ENCODE peak calls at places on chromosomes 4 and X, in eight cellular contexts. One of them, this sample, is unnamed. For H3K27me3, the result is how much of the 10 kb centered on the place peaks cover.

GRCh38 chrX:152573866-152574265 is 63.8 kb upstream of the GABRQ start:
- DNase-seq in GM23248: no peak
- DNase-seq in aorta: no peak
- DNase-seq in lung: no peak
- DNase-seq in heart left ventricle: no peak
- DNase-seq in IMR-90: no peak
- DNase-seq in brain microvascular endothelial cell: no peak
- DNase-seq in sigmoid colon: no peak
- DNase-seq in this sample: no peak

GRCh38 chrX:15334561-15334960 is 762 bp downstream of the PIGA start:
- DNase-seq in GM23248: peak
- DNase-seq in aorta: no peak
- DNase-seq in lung: no peak
- DNase-seq in heart left ventricle: no peak
- DNase-seq in IMR-90: peak
- DNase-seq in brain microvascular endothelial cell: peak
- DNase-seq in sigmoid colon: no peak
- DNase-seq in this sample: peak

GRCh38 chr4:76732246-76732645 is 165.7 kb downstream of the SOWAHB start:
- DNase-seq in GM23248: no peak
- DNase-seq in aorta: no peak
- DNase-seq in lung: no peak
- DNase-seq in heart left ventricle: no peak
- DNase-seq in IMR-90: no peak
- DNase-seq in brain microvascular endothelial cell: no peak
- DNase-seq in sigmoid colon: no peak
- DNase-seq in this sample: no peak

GRCh38 chrX:129655547-129656248 is 942 bp upstream of the APLN start:
- DNase-seq in GM23248: no peak
- DNase-seq in aorta: no peak
- DNase-seq in lung: no peak
- DNase-seq in heart left ventricle: no peak
- DNase-seq in IMR-90: no peak
- DNase-seq in brain microvascular endothelial cell: no peak
- DNase-seq in sigmoid colon: no peak
- DNase-seq in this sample: peak

GRCh38 chr4:156481845-156482244 is 489.8 kb downstream of the PDGFC start:
- DNase-seq in GM23248: no peak
- DNase-seq in aorta: no peak
- DNase-seq in lung: no peak
- DNase-seq in heart left ventricle: no peak
- DNase-seq in IMR-90: no peak
- DNase-seq in brain microvascular endothelial cell: no peak
- DNase-seq in sigmoid colon: no peak
- DNase-seq in this sample: no peak

GRCh38 chrX:38868941-38869378 is 67.7 kb downstream of the MID1IP1 start:
- DNase-seq in GM23248: peak
- DNase-seq in aorta: no peak
- DNase-seq in lung: no peak
- DNase-seq in heart left ventricle: peak
- DNase-seq in IMR-90: peak
- DNase-seq in brain microvascular endothelial cell: peak
- DNase-seq in sigmoid colon: no peak
- DNase-seq in this sample: no peak

GRCh38 chrX:82998163-82998562 is 509.9 kb upstream of the POU3F4 start:
- DNase-seq in GM23248: no peak
- DNase-seq in aorta: no peak
- DNase-seq in lung: no peak
- DNase-seq in heart left ventricle: no peak
- DNase-seq in IMR-90: no peak
- DNase-seq in brain microvascular endothelial cell: no peak
- DNase-seq in sigmoid colon: no peak
- DNase-seq in this sample: no peak

GRCh38 chr4:85430226-85430625 is 44.7 kb upstream of the ARHGAP24 start:
- DNase-seq in GM23248: no peak
- DNase-seq in aorta: no peak
- DNase-seq in lung: no peak
- DNase-seq in heart left ventricle: no peak
- DNase-seq in IMR-90: no peak
- DNase-seq in brain microvascular endothelial cell: no peak
- DNase-seq in sigmoid colon: no peak
- DNase-seq in this sample: no peak

GRCh38 chr4:7160439-7160838 is 31.9 kb upstream of the SORCS2 start:
- DNase-seq in GM23248: no peak
- DNase-seq in aorta: no peak
- DNase-seq in lung: no peak
- DNase-seq in heart left ventricle: no peak
- DNase-seq in IMR-90: no peak
- DNase-seq in brain microvascular endothelial cell: no peak
- DNase-seq in sigmoid colon: peak
- DNase-seq in this sample: no peak

GRCh38 chr4:10571896-10572295 is 112.7 kb downstream of the CLNK start:
- DNase-seq in GM23248: peak
- DNase-seq in aorta: no peak
- DNase-seq in lung: no peak
- DNase-seq in heart left ventricle: no peak
- DNase-seq in IMR-90: no peak
- DNase-seq in brain microvascular endothelial cell: peak
- DNase-seq in sigmoid colon: no peak
- DNase-seq in this sample: no peak

GRCh38 chr4:170139764-170140163 is 50.0 kb upstream of the AADAT start:
- DNase-seq in GM23248: peak
- DNase-seq in aorta: no peak
- DNase-seq in lung: no peak
- DNase-seq in heart left ventricle: no peak
- DNase-seq in IMR-90: peak
- DNase-seq in brain microvascular endothelial cell: peak
- DNase-seq in sigmoid colon: no peak
- DNase-seq in this sample: no peak

GRCh38 chr4:73704314-73705055 is 35.9 kb upstream of the CXCL8 start:
- DNase-seq in GM23248: peak
- DNase-seq in aorta: peak
- DNase-seq in lung: peak
- DNase-seq in heart left ventricle: peak
- DNase-seq in IMR-90: peak
- DNase-seq in brain microvascular endothelial cell: peak
- DNase-seq in sigmoid colon: peak
- DNase-seq in this sample: no peak

GRCh38 chr4:145865274-145865941 is 73.2 kb downstream of the ZNF827 start:
- DNase-seq in GM23248: no peak
- DNase-seq in aorta: no peak
- DNase-seq in lung: no peak
- DNase-seq in heart left ventricle: no peak
- DNase-seq in IMR-90: no peak
- DNase-seq in brain microvascular endothelial cell: no peak
- DNase-seq in sigmoid colon: no peak
- DNase-seq in this sample: no peak

GRCh38 chr4:145863191-145863590 is 75.4 kb downstream of the ZNF827 start:
- DNase-seq in GM23248: no peak
- DNase-seq in aorta: no peak
- DNase-seq in lung: no peak
- DNase-seq in heart left ventricle: no peak
- DNase-seq in IMR-90: no peak
- DNase-seq in brain microvascular endothelial cell: no peak
- DNase-seq in sigmoid colon: no peak
- DNase-seq in this sample: no peak

GRCh38 chr4:145867416-145867815 is 71.2 kb downstream of the ZNF827 start:
- DNase-seq in GM23248: no peak
- DNase-seq in aorta: no peak
- DNase-seq in lung: no peak
- DNase-seq in heart left ventricle: no peak
- DNase-seq in IMR-90: peak
- DNase-seq in brain microvascular endothelial cell: no peak
- DNase-seq in sigmoid colon: no peak
- DNase-seq in this sample: no peak

DNA sequence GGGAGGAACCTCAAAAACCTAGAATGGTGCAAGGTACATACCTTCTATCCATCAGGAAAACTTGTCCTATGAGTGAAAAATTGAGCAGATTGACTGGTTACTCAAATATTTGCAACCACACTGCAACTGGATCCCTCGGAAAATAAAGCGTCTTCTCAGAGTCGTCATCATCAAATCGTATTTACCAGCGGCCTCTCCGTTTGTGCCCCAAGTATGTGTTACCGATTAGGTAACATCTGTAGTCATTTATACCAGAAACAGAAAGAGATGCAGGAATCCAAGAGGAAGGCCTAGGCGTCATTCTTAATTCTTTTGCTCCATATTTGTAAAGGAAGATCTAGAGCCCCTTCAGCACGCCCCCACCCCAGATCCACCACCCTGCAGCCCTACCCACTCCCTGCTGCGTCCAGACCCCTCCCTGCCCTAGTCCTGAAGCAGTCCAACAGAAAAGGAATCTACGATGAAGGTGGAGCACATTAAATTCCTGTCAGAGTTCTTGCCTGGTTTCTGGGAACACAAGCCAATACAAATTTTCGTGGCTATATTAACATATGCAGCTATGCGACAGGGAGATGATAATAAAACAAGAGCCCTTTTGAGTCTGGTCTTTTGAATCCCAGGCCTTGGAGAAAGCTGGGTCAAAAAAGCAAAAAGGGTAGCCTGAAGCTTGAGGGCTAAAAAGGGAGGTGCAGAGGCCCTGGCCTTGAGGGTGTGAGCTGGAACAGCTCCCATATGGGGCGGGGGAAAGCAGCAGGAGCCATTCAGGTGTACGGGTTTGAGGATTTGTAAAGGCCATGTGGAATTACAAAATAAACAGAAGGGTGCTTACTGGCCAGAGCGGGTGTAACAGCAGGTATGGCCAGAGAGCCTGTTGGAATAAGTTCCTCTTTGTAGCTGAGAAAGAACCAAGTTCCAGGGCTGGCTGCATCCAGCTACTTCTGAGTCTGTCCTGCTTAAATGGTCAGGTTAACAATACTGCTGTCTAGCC is 77.0 kb downstream of the ZNF827 start:
- DNase-seq in GM23248: peak
- DNase-seq in aorta: no peak
- DNase-seq in lung: peak
- DNase-seq in heart left ventricle: no peak
- DNase-seq in IMR-90: no peak
- DNase-seq in brain microvascular endothelial cell: no peak
- DNase-seq in sigmoid colon: no peak
- DNase-seq in this sample: no peak
- H3K27ac ChIP-seq in GM23248: peak
- H3K27ac ChIP-seq in aorta: peak
- H3K27ac ChIP-seq in lung: no peak
- H3K27ac ChIP-seq in heart left ventricle: no peak
- H3K27ac ChIP-seq in IMR-90: no peak
- H3K27ac ChIP-seq in brain microvascular endothelial cell: no peak
- H3K27ac ChIP-seq in sigmoid colon: no peak
- H3K27ac ChIP-seq in this sample: no peak

DNA sequence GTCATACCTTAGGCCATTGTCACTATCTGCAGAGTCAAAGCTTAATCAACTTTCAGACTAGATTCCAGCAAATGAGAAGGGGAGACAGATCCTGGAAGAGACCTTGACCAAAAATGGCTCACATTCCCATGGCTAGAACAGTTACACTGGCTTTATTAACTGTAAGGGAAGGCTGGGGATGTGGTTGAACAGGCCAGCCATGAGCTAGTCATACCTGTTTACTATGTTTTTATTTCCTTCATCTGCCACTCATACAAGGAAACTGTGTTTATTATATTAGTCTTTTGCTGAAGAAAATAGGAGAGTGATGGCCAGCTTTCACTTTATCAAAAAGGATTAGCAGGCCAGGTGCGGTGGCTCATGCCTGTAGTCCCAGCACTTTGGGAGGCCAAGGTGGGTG is 319.7 kb downstream of the RAPGEF2 start:
- DNase-seq in GM23248: no peak
- DNase-seq in aorta: no peak
- DNase-seq in lung: no peak
- DNase-seq in heart left ventricle: no peak
- DNase-seq in IMR-90: no peak
- DNase-seq in brain microvascular endothelial cell: no peak
- DNase-seq in sigmoid colon: no peak
- DNase-seq in this sample: no peak
- H3K27me3 ChIP-seq in GM23248: under half
- H3K27me3 ChIP-seq in aorta: under half
- H3K27me3 ChIP-seq in lung: under half
- H3K27me3 ChIP-seq in heart left ventricle: under half
- H3K27me3 ChIP-seq in IMR-90: under half
- H3K27me3 ChIP-seq in brain microvascular endothelial cell: under half
- H3K27me3 ChIP-seq in sigmoid colon: under half
- H3K27me3 ChIP-seq in this sample: under half

DNA sequence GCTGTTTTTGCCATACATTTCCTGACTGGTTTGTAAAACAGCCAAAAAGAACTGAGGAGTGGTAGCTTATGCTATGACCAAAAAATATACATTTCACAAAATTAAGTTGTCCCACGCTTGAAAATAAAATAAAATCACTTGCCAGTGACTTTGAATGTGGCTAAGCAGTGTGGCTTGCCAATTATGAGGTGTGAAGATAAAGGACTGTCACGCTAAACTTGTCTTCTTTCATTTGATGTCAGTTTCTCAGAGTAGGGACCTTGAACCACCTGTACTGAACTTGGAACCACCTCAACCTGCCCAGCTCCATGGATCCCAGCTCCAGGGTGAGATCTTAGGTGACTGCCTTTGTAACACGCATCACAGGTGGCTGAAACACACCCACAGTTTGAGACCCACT is 113.7 kb upstream of the TBL1X start:
- DNase-seq in GM23248: no peak
- DNase-seq in aorta: no peak
- DNase-seq in lung: no peak
- DNase-seq in heart left ventricle: no peak
- DNase-seq in IMR-90: no peak
- DNase-seq in brain microvascular endothelial cell: no peak
- DNase-seq in sigmoid colon: no peak
- DNase-seq in this sample: no peak
- H3K27ac ChIP-seq in GM23248: no peak
- H3K27ac ChIP-seq in aorta: no peak
- H3K27ac ChIP-seq in lung: no peak
- H3K27ac ChIP-seq in heart left ventricle: no peak
- H3K27ac ChIP-seq in IMR-90: no peak
- H3K27ac ChIP-seq in brain microvascular endothelial cell: no peak
- H3K27ac ChIP-seq in sigmoid colon: no peak
- H3K27ac ChIP-seq in this sample: no peak

GRCh38 chrX:68648960-68649359 is 1.5 kb downstream of the STARD8 start:
- DNase-seq in GM23248: peak
- DNase-seq in aorta: no peak
- DNase-seq in lung: no peak
- DNase-seq in heart left ventricle: no peak
- DNase-seq in IMR-90: peak
- DNase-seq in brain microvascular endothelial cell: no peak
- DNase-seq in sigmoid colon: no peak
- DNase-seq in this sample: no peak

GRCh38 chrX:68646421-68646820 is 1.0 kb upstream of the STARD8 start:
- DNase-seq in GM23248: no peak
- DNase-seq in aorta: no peak
- DNase-seq in lung: no peak
- DNase-seq in heart left ventricle: peak
- DNase-seq in IMR-90: no peak
- DNase-seq in brain microvascular endothelial cell: no peak
- DNase-seq in sigmoid colon: no peak
- DNase-seq in this sample: no peak

GRCh38 chrX:68652327-68652930 is 5.0 kb downstream of the STARD8 start:
- DNase-seq in GM23248: peak
- DNase-seq in aorta: no peak
- DNase-seq in lung: no peak
- DNase-seq in heart left ventricle: no peak
- DNase-seq in IMR-90: peak
- DNase-seq in brain microvascular endothelial cell: peak
- DNase-seq in sigmoid colon: no peak
- DNase-seq in this sample: no peak

GRCh38 chrX:68650491-68650890 is 3.0 kb downstream of the STARD8 start:
- DNase-seq in GM23248: peak
- DNase-seq in aorta: no peak
- DNase-seq in lung: no peak
- DNase-seq in heart left ventricle: no peak
- DNase-seq in IMR-90: peak
- DNase-seq in brain microvascular endothelial cell: peak
- DNase-seq in sigmoid colon: no peak
- DNase-seq in this sample: no peak

GRCh38 chrX:68647156-68647957 is at the start of gene STARD8:
- DNase-seq in GM23248: peak
- DNase-seq in aorta: peak
- DNase-seq in lung: no peak
- DNase-seq in heart left ventricle: peak
- DNase-seq in IMR-90: peak
- DNase-seq in brain microvascular endothelial cell: peak
- DNase-seq in sigmoid colon: no peak
- DNase-seq in this sample: no peak
- H3K27me3 ChIP-seq in GM23248: under half
- H3K27me3 ChIP-seq in aorta: under half
- H3K27me3 ChIP-seq in lung: under half
- H3K27me3 ChIP-seq in heart left ventricle: under half
- H3K27me3 ChIP-seq in IMR-90: under half
- H3K27me3 ChIP-seq in brain microvascular endothelial cell: under half
- H3K27me3 ChIP-seq in sigmoid colon: under half
- H3K27me3 ChIP-seq in this sample: under half